ENCODE peak calls at places on chromosomes 7 and 10, in five cellular contexts. One of them, this sample, is unnamed. For H3K27me3, the result is how much of the 10 kb centered on the place peaks cover.

GRCh38 chr7:143735962-143736361 is 21.5 kb downstream of the CTAGE6 start:
- DNase-seq in fibroblast of lung: no peak
- DNase-seq in bronchial epithelial cell: no peak
- DNase-seq in HCT116: no peak
- DNase-seq in lung: no peak
- DNase-seq in this sample: no peak

GRCh38 chr7:23276381-23276780 is 22.8 kb upstream of the MALSU1 start:
- DNase-seq in HCT116: no peak
- DNase-seq in fibroblast of lung: no peak
- DNase-seq in lung: no peak
- DNase-seq in bronchial epithelial cell: no peak
- DNase-seq in this sample: no peak

GRCh38 chr7:27661776-27662489 is 750 bp downstream of the HIBADH start:
- DNase-seq in bronchial epithelial cell: no peak
- DNase-seq in lung: no peak
- DNase-seq in fibroblast of lung: peak
- DNase-seq in HCT116: no peak
- DNase-seq in this sample: peak

GRCh38 chr10:1151071-1152033 is 95.2 kb downstream of the WDR37 start:
- DNase-seq in HCT116: no peak
- DNase-seq in fibroblast of lung: no peak
- DNase-seq in bronchial epithelial cell: peak
- DNase-seq in lung: no peak
- DNase-seq in this sample: no peak

GRCh38 chr10:70537398-70538194 is 59.0 kb downstream of the PALD1 start:
- DNase-seq in bronchial epithelial cell: peak
- DNase-seq in fibroblast of lung: no peak
- DNase-seq in HCT116: no peak
- DNase-seq in lung: no peak
- DNase-seq in this sample: no peak

GRCh38 chr7:69399038-69399800 is 199.1 kb upstream of the AUTS2 start:
- DNase-seq in lung: no peak
- DNase-seq in fibroblast of lung: no peak
- DNase-seq in HCT116: no peak
- DNase-seq in bronchial epithelial cell: no peak
- DNase-seq in this sample: no peak

GRCh38 chr10:110305767-110306451 is 1.2 kb upstream of the SMNDC1 start:
- DNase-seq in lung: no peak
- DNase-seq in fibroblast of lung: peak
- DNase-seq in bronchial epithelial cell: peak
- DNase-seq in HCT116: peak
- DNase-seq in this sample: peak

GRCh38 chr7:44315504-44315903 is 9.9 kb downstream of the CAMK2B start:
- DNase-seq in lung: no peak
- DNase-seq in fibroblast of lung: no peak
- DNase-seq in HCT116: no peak
- DNase-seq in bronchial epithelial cell: no peak
- DNase-seq in this sample: no peak

GRCh38 chr7:102072636-102073209 is 213.9 kb upstream of the SH2B2 start:
- DNase-seq in bronchial epithelial cell: no peak
- DNase-seq in HCT116: no peak
- DNase-seq in lung: no peak
- DNase-seq in fibroblast of lung: no peak
- DNase-seq in this sample: no peak

GRCh38 chr10:79053481-79054202 is 15.1 kb upstream of the ZMIZ1 start:
- DNase-seq in bronchial epithelial cell: no peak
- DNase-seq in HCT116: no peak
- DNase-seq in lung: no peak
- DNase-seq in fibroblast of lung: no peak
- DNase-seq in this sample: no peak

GRCh38 chr10:101466016-101466912 is 112.3 kb downstream of the BTRC start:
- DNase-seq in lung: no peak
- DNase-seq in HCT116: no peak
- DNase-seq in fibroblast of lung: no peak
- DNase-seq in bronchial epithelial cell: no peak
- DNase-seq in this sample: no peak

GRCh38 chr7:43758861-43759683 is 592 bp downstream of the BLVRA start:
- DNase-seq in bronchial epithelial cell: no peak
- DNase-seq in lung: no peak
- DNase-seq in HCT116: no peak
- DNase-seq in fibroblast of lung: peak
- DNase-seq in this sample: peak

GRCh38 chr7:125057974-125058373 is 128.3 kb upstream of the POT1 start:
- DNase-seq in fibroblast of lung: no peak
- DNase-seq in bronchial epithelial cell: no peak
- DNase-seq in HCT116: no peak
- DNase-seq in lung: no peak
- DNase-seq in this sample: no peak

GRCh38 chr7:159092701-159093121 is 52.0 kb downstream of the VIPR2 start:
- DNase-seq in fibroblast of lung: no peak
- DNase-seq in HCT116: no peak
- DNase-seq in bronchial epithelial cell: no peak
- DNase-seq in lung: no peak
- DNase-seq in this sample: peak

GRCh38 chr7:26329520-26330269 is 38.0 kb downstream of the SNX10 start:
- DNase-seq in fibroblast of lung: no peak
- DNase-seq in bronchial epithelial cell: no peak
- DNase-seq in lung: peak
- DNase-seq in HCT116: no peak
- DNase-seq in this sample: no peak

GRCh38 chr7:140983802-140984201 is 30.9 kb downstream of the MRPS33 start:
- DNase-seq in HCT116: peak
- DNase-seq in lung: no peak
- DNase-seq in bronchial epithelial cell: no peak
- DNase-seq in fibroblast of lung: peak
- DNase-seq in this sample: no peak

GRCh38 chr7:55550010-55550409 is 22.3 kb downstream of the VOPP1 start:
- DNase-seq in HCT116: peak
- DNase-seq in lung: no peak
- DNase-seq in fibroblast of lung: no peak
- DNase-seq in bronchial epithelial cell: no peak
- DNase-seq in this sample: no peak

GRCh38 chr10:67259319-67259929 is 333.6 kb downstream of the LRRTM3 start:
- DNase-seq in fibroblast of lung: no peak
- DNase-seq in lung: no peak
- DNase-seq in bronchial epithelial cell: no peak
- DNase-seq in HCT116: no peak
- DNase-seq in this sample: no peak

GRCh38 chr10:118002581-118002980 is 44.2 kb downstream of the RAB11FIP2 start:
- DNase-seq in lung: no peak
- DNase-seq in HCT116: peak
- DNase-seq in bronchial epithelial cell: peak
- DNase-seq in fibroblast of lung: peak
- DNase-seq in this sample: no peak

GRCh38 chr7:2018786-2019692 is 213.7 kb downstream of the MAD1L1 start:
- DNase-seq in HCT116: no peak
- DNase-seq in fibroblast of lung: peak
- DNase-seq in bronchial epithelial cell: peak
- DNase-seq in lung: no peak
- DNase-seq in this sample: peak

GRCh38 chr7:48298779-48299178 is 127.5 kb downstream of the ABCA13 start:
- DNase-seq in lung: no peak
- DNase-seq in fibroblast of lung: no peak
- DNase-seq in HCT116: no peak
- DNase-seq in bronchial epithelial cell: peak
- DNase-seq in this sample: no peak

GRCh38 chr10:74078037-74078436 is 72.6 kb downstream of the AP3M1 start:
- DNase-seq in HCT116: no peak
- DNase-seq in bronchial epithelial cell: no peak
- DNase-seq in fibroblast of lung: peak
- DNase-seq in lung: no peak
- DNase-seq in this sample: no peak

DNA sequence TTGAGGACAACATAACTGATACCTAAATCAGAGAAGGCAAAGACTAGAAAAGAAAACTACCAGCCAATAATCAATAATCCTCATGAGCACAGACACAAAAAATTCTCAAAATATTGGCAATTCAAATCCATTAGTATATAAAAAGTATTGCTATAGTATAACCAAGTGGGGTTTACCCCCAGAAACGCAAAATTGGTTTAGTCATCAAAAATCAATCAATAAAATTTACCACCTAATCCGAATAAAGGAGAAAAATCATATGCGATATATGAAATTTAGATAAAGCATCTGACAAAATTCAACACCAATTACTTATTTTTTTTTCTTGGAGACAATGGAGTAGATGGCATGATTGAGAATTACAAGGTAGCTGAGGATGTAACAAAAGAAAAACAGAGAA is 11.2 kb upstream of the ING3 start:
- DNase-seq in fibroblast of lung: no peak
- DNase-seq in HCT116: no peak
- DNase-seq in bronchial epithelial cell: no peak
- DNase-seq in lung: no peak
- DNase-seq in this sample: no peak
- H3K27me3 ChIP-seq in fibroblast of lung: under half
- H3K27me3 ChIP-seq in HCT116: under half
- H3K27me3 ChIP-seq in bronchial epithelial cell: under half
- H3K27me3 ChIP-seq in lung: under half
- H3K27me3 ChIP-seq in this sample: under half

DNA sequence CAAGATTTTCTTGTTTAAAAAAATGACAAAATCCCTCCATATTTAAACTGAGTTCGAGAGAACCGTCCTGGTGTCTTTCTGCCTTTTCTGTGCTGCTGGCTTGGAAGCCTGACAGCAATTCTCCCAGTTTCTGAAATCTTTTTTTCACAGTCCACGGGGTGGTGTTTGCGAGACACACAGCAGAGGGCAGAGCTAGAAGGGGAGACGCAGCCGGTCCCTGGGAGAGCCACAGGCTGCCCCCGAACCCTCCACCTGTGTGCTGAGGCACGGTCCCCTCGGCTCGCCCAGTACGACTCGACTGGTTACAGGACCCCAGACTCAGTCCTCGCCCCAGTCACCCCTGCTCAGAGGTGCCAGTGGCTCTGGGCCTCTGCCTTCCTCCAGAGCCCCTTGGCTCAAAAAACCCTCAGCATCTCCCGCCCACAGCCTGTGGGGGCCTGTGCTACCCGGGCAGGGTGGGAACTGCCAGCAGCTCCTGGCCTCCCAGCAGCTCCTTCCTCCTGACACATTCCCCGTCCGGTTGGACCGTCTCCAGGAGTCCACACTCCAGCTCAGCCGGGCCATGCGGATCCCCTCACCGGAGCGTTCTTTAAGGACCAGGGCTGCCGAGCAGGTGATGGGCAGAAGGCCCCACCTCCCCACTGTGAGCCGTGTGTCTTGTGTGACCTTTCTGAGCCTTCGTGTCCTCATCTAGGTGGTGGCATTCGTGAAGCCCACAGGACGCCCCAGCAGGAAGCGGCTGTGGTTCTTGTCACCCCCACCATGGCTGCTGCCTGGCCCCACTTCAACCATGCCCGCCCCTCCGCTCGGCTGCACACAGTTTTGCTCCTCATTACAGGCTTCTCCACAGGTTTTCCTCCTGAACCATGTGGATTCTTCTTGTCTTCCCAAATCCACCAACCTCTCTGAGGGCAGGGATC is 52.3 kb upstream of the EN2 start:
- DNase-seq in lung: no peak
- DNase-seq in bronchial epithelial cell: no peak
- DNase-seq in HCT116: no peak
- DNase-seq in fibroblast of lung: no peak
- DNase-seq in this sample: no peak
- H3K27me3 ChIP-seq in lung: under half
- H3K27me3 ChIP-seq in bronchial epithelial cell: under half
- H3K27me3 ChIP-seq in HCT116: under half
- H3K27me3 ChIP-seq in fibroblast of lung: under half
- H3K27me3 ChIP-seq in this sample: under half

GRCh38 chr10:97914837-97915211 is 65.2 kb downstream of the GOLGA7B start:
- DNase-seq in lung: peak
- DNase-seq in fibroblast of lung: peak
- DNase-seq in bronchial epithelial cell: peak
- DNase-seq in HCT116: peak
- DNase-seq in this sample: peak
- H3K27me3 ChIP-seq in lung: under half
- H3K27me3 ChIP-seq in fibroblast of lung: under half
- H3K27me3 ChIP-seq in bronchial epithelial cell: under half
- H3K27me3 ChIP-seq in HCT116: under half
- H3K27me3 ChIP-seq in this sample: under half

GRCh38 chr7:157022681-157023588 is 12.5 kb upstream of the MNX1 start:
- DNase-seq in HCT116: no peak
- DNase-seq in fibroblast of lung: no peak
- DNase-seq in lung: peak
- DNase-seq in bronchial epithelial cell: no peak
- DNase-seq in this sample: no peak

GRCh38 chr7:157023589-157023905 is 13.1 kb upstream of the MNX1 start:
- DNase-seq in HCT116: no peak
- DNase-seq in bronchial epithelial cell: no peak
- DNase-seq in fibroblast of lung: no peak
- DNase-seq in lung: no peak
- DNase-seq in this sample: no peak

GRCh38 chr7:157020514-157021070 is 10.1 kb upstream of the MNX1 start:
- DNase-seq in fibroblast of lung: no peak
- DNase-seq in HCT116: no peak
- DNase-seq in bronchial epithelial cell: no peak
- DNase-seq in lung: no peak
- DNase-seq in this sample: no peak

GRCh38 chr7:157021071-157021891 is 10.8 kb upstream of the MNX1 start:
- DNase-seq in fibroblast of lung: no peak
- DNase-seq in lung: no peak
- DNase-seq in HCT116: no peak
- DNase-seq in bronchial epithelial cell: no peak
- DNase-seq in this sample: no peak

GRCh38 chr7:157021893-157022680 is 11.6 kb upstream of the MNX1 start:
- DNase-seq in lung: no peak
- DNase-seq in bronchial epithelial cell: no peak
- DNase-seq in fibroblast of lung: no peak
- DNase-seq in HCT116: no peak
- DNase-seq in this sample: no peak
- H3K27me3 ChIP-seq in lung: under half
- H3K27me3 ChIP-seq in bronchial epithelial cell: half or more
- H3K27me3 ChIP-seq in fibroblast of lung: half or more
- H3K27me3 ChIP-seq in HCT116: under half
- H3K27me3 ChIP-seq in this sample: under half

This sample was measured in ovary.